ENCODE peak calls at places on chromosomes 12 and 14, in six cellular contexts. Z is EL, Y is nephron progenitor cell, R is psoas muscle, K is HEK293T, A is colonic mucosa. E is an unnamed sample.

GRCh38 chr12:123064356-123064755 is 83.9 kb downstream of the ARL6IP4 start:
- DNase-seq in Z (no peak), Y (no peak), R (peak; percentile 74), K (no peak), A (peak; percentile 44), E (no peak)

GRCh38 chr14:71454513-71455332 is 477.5 kb upstream of the RGS6 start:
- DNase-seq in Z (no peak), Y (no peak), R (no peak), K (no peak), A (no peak), E (no peak)

GRCh38 chr12:60230103-60230502 is 634.3 kb downstream of the SLC16A7 start:
- DNase-seq in Z (peak; percentile 11), Y (no peak), R (no peak), K (no peak), A (no peak), E (no peak)

GRCh38 chr14:37122288-37122687 is 50.1 kb downstream of the SLC25A21 start:
- DNase-seq in Z (peak; percentile 50), Y (no peak), R (no peak), K (no peak), A (no peak), E (peak; percentile 59)

GRCh38 chr14:50229646-50230045 is 1.7 kb downstream of the SOS2 start:
- DNase-seq in Z (no peak), Y (no peak), R (no peak), K (no peak), A (no peak), E (no peak)

GRCh38 chr12:58915634-58916033 is 4.7 kb downstream of the LRIG3 start:
- DNase-seq in Z (peak; percentile 59), Y (peak; percentile 18), R (no peak), K (no peak), A (peak; percentile 72), E (no peak)

GRCh38 chr12:460301-461230 is 827 bp downstream of the B4GALNT3 start:
- DNase-seq in Z (peak; percentile 10), Y (no peak), R (peak; percentile 33), K (peak; percentile 42), A (peak; percentile 38), E (no peak)

GRCh38 chr14:106218189-106218588 is 691.8 kb downstream of the TMEM121 start:
- DNase-seq in Z (no peak), Y (no peak), R (no peak), K (no peak), A (no peak), E (no peak)

GRCh38 chr12:50620975-50621360 is 116.2 kb downstream of the DIP2B start:
- DNase-seq in Z (no peak), Y (no peak), R (no peak), K (no peak), A (no peak), E (no peak)